ENCODE peak calls at places on chromosomes 16 and 17, in four cellular contexts. O is body of pancreas, C is astrocyte of the spinal cord, A is cardiac fibroblast. I is an unnamed sample.

GRCh38 chr17:77619326-77619725 is 339.2 kb upstream of the TNRC6C start:
- DNase-seq in O (no peak), C (no peak), A (no peak), I (no peak)

GRCh38 chr16:88610080-88610479 is 28.3 kb upstream of the IL17C start:
- DNase-seq in A (no peak), O (no peak), C (no peak), I (no peak)

GRCh38 chr17:38877130-38877851 is 7.4 kb downstream of the LASP1 start:
- DNase-seq in C (no peak), O (no peak), A (no peak), I (no peak)

GRCh38 chr16:389317-389716 is 7.5 kb upstream of the PGAP6 start:
- DNase-seq in A (no peak), O (no peak), C (no peak), I (no peak)

GRCh38 chr16:27174007-27174406 is 29.3 kb upstream of the KDM8 start:
- DNase-seq in O (no peak), C (no peak), A (no peak), I (no peak)

GRCh38 chr17:67059372-67059771 is 15.0 kb downstream of the CACNG1 start:
- DNase-seq in O (no peak), C (no peak), A (peak), I (no peak)

GRCh38 chr17:81511800-81512559 is 619 bp downstream of the ACTG1 start:
- DNase-seq in C (no peak), A (peak), O (no peak), I (peak)

GRCh38 chr16:22728167-22728836 is 85.7 kb upstream of the HS3ST2 start:
- DNase-seq in C (no peak), O (no peak), A (no peak), I (no peak)

GRCh38 chr17:20896153-20896649 is 146.6 kb downstream of the USP22 start:
- DNase-seq in C (peak), A (no peak), O (peak), I (peak)

GRCh38 chr16:89613101-89613953 is at the start of gene DPEP1:
- DNase-seq in C (no peak), A (no peak), O (peak), I (no peak)

GRCh38 chr17:35808240-35808961 is 883 bp upstream of the TAF15 start:
- DNase-seq in A (no peak), C (no peak), O (no peak), I (peak)

GRCh38 chr16:31108035-31108793 is at the start of gene BCKDK:
- DNase-seq in C (peak), O (peak), A (peak), I (peak)

GRCh38 chr16:3513892-3514600 is 13.2 kb downstream of the CLUAP1 start:
- DNase-seq in C (no peak), A (no peak), O (no peak), I (peak)

DNA sequence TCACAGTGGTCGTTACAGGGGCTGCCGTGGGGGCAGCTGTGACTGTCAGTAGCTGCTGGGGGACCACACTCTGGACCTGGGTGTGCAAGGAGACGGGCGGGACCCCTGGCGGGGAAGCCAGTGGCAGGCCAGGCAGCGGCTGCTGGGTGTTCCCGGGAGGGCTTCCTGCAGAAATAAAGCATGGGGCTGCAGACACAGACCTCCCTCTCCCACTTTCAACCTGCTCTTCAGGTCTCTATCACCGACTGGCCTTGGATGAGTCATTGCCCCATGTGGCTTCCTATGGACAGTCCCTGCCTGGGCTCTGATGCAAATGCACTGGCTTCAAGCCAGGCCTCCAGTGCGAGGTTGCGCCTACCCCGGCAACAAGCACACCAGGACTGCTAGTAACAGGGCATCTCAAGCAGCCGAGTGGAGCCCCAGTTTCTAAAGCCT is 17.2 kb downstream of the SREBF1 start:
- DNase-seq in A (peak), O (peak), C (peak), I (peak)
- H3K4me3 ChIP-seq in A (no peak), O (no peak), C (no peak), I (no peak)

DNA sequence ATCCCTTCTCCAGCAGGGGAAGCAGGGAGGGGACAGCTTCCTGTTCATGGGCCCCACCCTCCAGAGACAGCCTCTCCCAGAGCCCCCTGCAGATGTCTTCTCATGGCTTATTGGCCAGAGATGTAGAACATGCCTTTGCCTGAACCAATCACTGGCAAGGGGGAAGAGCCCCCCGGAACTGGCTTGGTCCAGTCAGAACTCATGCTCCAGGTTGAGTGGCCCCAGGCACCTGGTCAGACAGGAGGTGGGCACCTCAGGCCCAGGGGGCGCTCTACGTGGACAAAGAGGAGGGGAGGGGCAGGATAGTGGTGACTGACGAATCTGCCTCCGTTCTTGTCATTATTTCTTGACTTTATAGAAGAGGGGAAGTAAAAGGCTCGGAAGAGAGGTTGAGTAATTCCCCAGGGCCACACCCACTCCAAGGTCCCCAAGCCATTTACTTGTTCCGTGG is 23.6 kb downstream of the RAB11FIP4 start:
- DNase-seq in C (no peak), O (no peak), A (no peak), I (no peak)
- TF ChIP-seq CTCF in C (no peak), O (no peak), A (no peak), I (no peak)

GRCh38 chr16:72923757-72924156 is 124.2 kb downstream of the ZFHX3 start:
- DNase-seq in C (no peak), A (no peak), O (no peak), I (no peak)
- H3K4me3 ChIP-seq in C (no peak), A (no peak), O (no peak), I (no peak)

DNA sequence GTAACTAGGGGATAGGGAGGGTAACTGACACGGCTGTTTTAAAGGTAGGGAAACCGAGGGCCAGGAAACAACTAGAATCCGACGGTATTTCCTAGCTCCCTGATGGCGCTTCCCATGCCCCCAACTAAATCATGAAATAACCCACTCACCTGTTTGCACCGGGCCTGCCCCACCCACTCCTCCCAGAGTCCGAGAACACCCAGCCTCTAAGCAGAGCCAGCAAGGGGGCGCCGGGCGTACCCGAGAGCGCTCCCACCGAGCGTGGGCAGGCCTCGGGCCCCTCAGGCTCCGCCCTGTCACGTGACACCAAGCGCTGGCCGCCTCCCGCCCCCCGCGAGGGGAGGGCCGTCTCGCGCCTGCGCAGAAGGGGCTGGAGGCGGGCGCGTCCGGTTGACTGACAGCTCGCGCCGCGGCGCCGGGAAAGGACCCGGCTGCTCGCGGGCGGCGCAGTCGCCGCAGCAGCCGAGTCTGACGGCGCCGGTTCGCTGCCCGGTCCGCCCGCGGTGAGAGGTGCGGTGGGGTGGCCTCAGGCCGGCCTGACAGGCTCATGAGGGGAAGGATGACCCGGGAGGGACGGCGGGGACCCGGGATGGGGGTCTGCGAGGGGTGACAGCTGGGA is at the start of gene KIAA0513:
- DNase-seq in C (peak), O (peak), A (peak), I (peak)
- TF ChIP-seq CTCF in C (peak), O (peak), A (peak), I (peak)

DNA sequence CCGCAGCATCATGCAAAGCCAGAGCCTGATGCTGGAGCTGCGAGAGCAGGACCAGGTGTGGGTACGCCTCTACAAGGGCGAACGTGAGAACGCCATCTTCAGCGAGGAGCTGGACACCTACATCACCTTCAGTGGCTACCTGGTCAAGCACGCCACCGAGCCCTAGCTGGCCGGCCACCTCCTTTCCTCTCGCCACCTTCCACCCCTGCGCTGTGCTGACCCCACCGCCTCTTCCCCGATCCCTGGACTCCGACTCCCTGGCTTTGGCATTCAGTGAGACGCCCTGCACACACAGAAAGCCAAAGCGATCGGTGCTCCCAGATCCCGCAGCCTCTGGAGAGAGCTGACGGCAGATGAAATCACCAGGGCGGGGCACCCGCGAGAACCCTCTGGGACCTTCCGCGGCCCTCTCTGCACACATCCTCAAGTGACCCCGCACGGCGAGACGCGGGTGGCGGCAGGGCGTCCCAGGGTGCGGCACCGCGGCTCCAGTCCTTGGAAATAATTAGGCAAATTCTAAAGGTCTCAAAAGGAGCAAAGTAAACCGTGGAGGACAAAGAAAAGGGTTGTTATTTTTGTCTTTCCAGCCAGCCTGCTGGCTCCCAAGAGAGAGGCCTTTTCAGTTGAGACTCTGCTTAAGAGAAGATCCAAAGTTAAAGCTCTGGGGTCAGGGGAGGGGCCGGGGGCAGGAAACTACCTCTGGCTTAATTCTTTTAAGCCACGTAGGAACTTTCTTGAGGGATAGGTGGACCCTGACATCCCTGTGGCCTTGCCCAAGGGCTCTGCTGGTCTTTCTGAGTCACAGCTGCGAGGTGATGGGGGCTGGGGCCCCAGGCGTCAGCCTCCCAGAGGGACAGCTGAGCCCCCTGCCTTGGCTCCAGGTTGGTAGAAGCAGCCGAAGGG is 24.2 kb downstream of the C1QTNF1 start:
- DNase-seq in O (no peak), C (no peak), A (no peak), I (no peak)
- H3K4me3 ChIP-seq in O (no peak), C (no peak), A (no peak), I (no peak)